ENCODE peak calls at places on chromosome 17, in four cellular contexts. X, D, Q and S are unnamed samples.

GRCh38 chr17:17322516-17323510 is 19.6 kb downstream of the NT5M start:
- DNase-seq in X (no peak), D (no peak), Q (no peak), S (no peak)

GRCh38 chr17:29151567-29151966 is 28.6 kb downstream of the MYO18A start:
- DNase-seq in X (peak; percentile 73), D (no peak), Q (peak; percentile 51), S (peak; percentile 60)

GRCh38 chr17:48747445-48748363 is 19.2 kb upstream of the HOXB13 start:
- DNase-seq in X (no peak), D (no peak), Q (no peak), S (no peak)

GRCh38 chr17:45406107-45406506 is 26.6 kb downstream of the ARHGAP27 start:
- DNase-seq in X (no peak), D (no peak), Q (no peak), S (no peak)

GRCh38 chr17:48198950-48199541 is 91.5 kb downstream of the SNX11 start:
- DNase-seq in X (no peak), D (no peak), Q (no peak), S (no peak)

GRCh38 chr17:56913000-56913866 is 616 bp downstream of the TRIM25 start:
- DNase-seq in X (no peak), D (peak; percentile 21), Q (peak; percentile 24), S (no peak)

GRCh38 chr17:3886776-3887175 is 6.1 kb downstream of the CAMKK1 start:
- DNase-seq in X (no peak), D (no peak), Q (no peak), S (no peak)

GRCh38 chr17:44235583-44235936 is 16.1 kb upstream of the UBTF start:
- DNase-seq in X (peak; percentile 73), D (no peak), Q (no peak), S (peak; percentile 79)

GRCh38 chr17:9218068-9218635 is 196.8 kb downstream of the NTN1 start:
- DNase-seq in X (no peak), D (no peak), Q (no peak), S (no peak)

GRCh38 chr17:76371656-76372628 is 12.5 kb upstream of the SPHK1 start:
- DNase-seq in X (peak; percentile 100), D (peak; percentile 95), Q (no peak), S (peak; percentile 87)

GRCh38 chr17:76631821-76632565 is 11.6 kb downstream of the ST6GALNAC1 start:
- DNase-seq in X (peak; percentile 28), D (no peak), Q (no peak), S (no peak)

GRCh38 chr17:40326832-40327199 is 17.8 kb downstream of the RARA start:
- DNase-seq in X (no peak), D (no peak), Q (no peak), S (no peak)

GRCh38 chr17:46020023-46020735 is 21.1 kb downstream of the STH start:
- DNase-seq in X (no peak), D (no peak), Q (no peak), S (no peak)

GRCh38 chr17:63258785-63259184 is 187.3 kb downstream of the CYB561 start:
- DNase-seq in X (no peak), D (no peak), Q (no peak), S (no peak)

GRCh38 chr17:47708864-47709541 is 15.0 kb downstream of the TBKBP1 start:
- DNase-seq in X (peak; percentile 31), D (no peak), Q (no peak), S (no peak)

GRCh38 chr17:76720941-76721340 is 5.5 kb downstream of the JMJD6 start:
- DNase-seq in X (no peak), D (no peak), Q (no peak), S (no peak)

GRCh38 chr17:70078994-70079531 is 4.0 kb downstream of the KCNJ16 start:
- DNase-seq in X (no peak), D (no peak), Q (no peak), S (no peak)
- H3K9me3 ChIP-seq in X (no peaks in the 10 kb centered on the region), D (no peaks in the 10 kb centered on the region), Q (no peaks in the 10 kb centered on the region), S (no peaks in the 10 kb centered on the region)

DNA sequence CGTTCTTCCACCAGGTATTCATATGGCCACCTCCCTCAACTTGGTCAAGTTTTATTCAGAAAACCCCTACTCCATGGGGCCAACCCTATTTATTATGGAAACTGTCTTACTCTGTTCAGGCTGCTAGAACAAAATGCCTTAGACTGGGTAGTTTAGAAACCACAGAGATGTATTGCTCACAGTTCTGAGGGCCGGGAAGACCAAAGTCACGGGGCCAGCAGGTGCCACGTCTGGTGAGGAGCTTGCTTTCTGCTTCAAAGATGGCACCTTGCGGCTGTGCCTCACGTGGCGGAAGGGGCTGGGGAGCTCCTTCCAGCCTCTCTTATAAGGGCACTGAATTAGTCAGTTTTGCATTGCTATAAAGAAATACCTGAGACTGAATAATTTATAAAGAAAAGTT is 74.3 kb downstream of the AXIN2 start:
- DNase-seq in X (no peak), D (no peak), Q (no peak), S (no peak)
- H3K9me1 ChIP-seq in X (no peaks in the 10 kb centered on the region), D (no peaks in the 10 kb centered on the region), Q (no peaks in the 10 kb centered on the region), S (no peaks in the 10 kb centered on the region)

GRCh38 chr17:35161281-35161761 is 13.7 kb downstream of the UNC45B start:
- DNase-seq in X (no peak), D (no peak), Q (no peak), S (no peak)
- H3K4me1 ChIP-seq in X (no peaks in the 10 kb centered on the region), D (no peaks in the 10 kb centered on the region), Q (no peaks in the 10 kb centered on the region), S (peaks cover 31% of the 10 kb centered on the region)

DNA sequence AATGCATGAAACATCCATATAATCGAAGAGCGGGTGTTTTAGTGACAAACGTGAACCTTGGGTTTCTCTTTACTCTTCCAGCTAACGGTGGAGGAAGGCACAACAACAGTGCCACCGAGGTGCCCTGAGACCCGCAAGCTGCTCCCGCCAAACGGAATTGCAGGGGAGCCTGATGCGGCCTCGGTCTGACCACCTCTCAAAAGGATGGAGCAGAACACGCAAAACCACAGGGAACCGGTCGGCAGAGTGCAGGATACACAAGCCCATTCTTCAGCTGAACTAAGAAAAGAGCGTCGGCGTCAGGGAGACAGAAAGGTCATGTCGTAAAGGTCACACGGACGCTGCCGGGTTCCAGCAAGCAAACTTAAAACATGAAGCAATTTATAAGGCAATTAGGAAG is 109.5 kb upstream of the ZNF750 start:
- DNase-seq in X (no peak), D (no peak), Q (no peak), S (no peak)
- H3K9me3 ChIP-seq in X (peaks cover 57% of the 10 kb centered on the region), D (no peaks in the 10 kb centered on the region), Q (peaks cover 13% of the 10 kb centered on the region), S (peaks cover 13% of the 10 kb centered on the region)

GRCh38 chr17:75032896-75033294 is 13.9 kb downstream of the ATP5PD start:
- DNase-seq in X (no peak), D (peak; percentile 49), Q (no peak), S (no peak)
- H3K9me1 ChIP-seq in X (peaks cover 13% of the 10 kb centered on the region), D (no peaks in the 10 kb centered on the region), Q (no peaks in the 10 kb centered on the region), S (no peaks in the 10 kb centered on the region)

GRCh38 chr17:78364436-78365281 is 4.8 kb upstream of the SOCS3 start:
- DNase-seq in X (no peak), D (no peak), Q (peak; percentile 41), S (no peak)
- H3K4me1 ChIP-seq in X (peaks cover 13% of the 10 kb centered on the region), D (peaks cover 14% of the 10 kb centered on the region), Q (peaks cover 11% of the 10 kb centered on the region), S (peaks cover 4% of the 10 kb centered on the region)

GRCh38 chr17:5183410-5183793 is 8.3 kb downstream of the ZNF594 start:
- DNase-seq in X (no peak), D (no peak), Q (no peak), S (no peak)

GRCh38 chr17:5184284-5184683 is 7.4 kb downstream of the ZNF594 start:
- DNase-seq in X (no peak), D (no peak), Q (no peak), S (no peak)

GRCh38 chr17:5181509-5182305 is 10.0 kb downstream of the ZNF594 start:
- DNase-seq in X (no peak), D (no peak), Q (no peak), S (no peak)

GRCh38 chr17:5182597-5183409 is 8.9 kb downstream of the ZNF594 start:
- DNase-seq in X (no peak), D (no peak), Q (no peak), S (no peak)

DNA sequence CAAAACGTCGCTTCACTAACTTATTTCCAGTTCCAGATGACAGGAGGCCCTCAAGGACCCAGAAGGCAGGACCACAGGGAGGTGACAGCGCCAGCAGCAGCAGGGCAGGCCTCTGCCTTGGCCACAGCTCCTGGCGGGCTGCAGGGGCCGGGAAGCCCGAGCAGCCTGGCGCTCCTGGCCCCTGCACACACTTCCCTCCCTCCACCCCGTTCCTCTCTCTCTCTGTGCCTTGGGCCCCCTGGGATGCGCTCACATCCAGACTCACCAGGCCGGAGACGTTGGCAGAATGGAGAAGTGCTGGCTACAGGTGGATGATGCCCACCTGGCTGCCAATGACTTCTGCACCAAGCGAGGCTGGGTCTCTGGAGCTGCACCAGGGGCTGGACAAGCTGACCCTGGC is 12.7 kb downstream of the ZNF594 start:
- DNase-seq in X (no peak), D (no peak), Q (no peak), S (no peak)
- H3K9me3 ChIP-seq in X (peaks cover 59% of the 10 kb centered on the region), D (peaks cover 26% of the 10 kb centered on the region), Q (peaks cover 25% of the 10 kb centered on the region), S (peaks cover 40% of the 10 kb centered on the region)

DNA sequence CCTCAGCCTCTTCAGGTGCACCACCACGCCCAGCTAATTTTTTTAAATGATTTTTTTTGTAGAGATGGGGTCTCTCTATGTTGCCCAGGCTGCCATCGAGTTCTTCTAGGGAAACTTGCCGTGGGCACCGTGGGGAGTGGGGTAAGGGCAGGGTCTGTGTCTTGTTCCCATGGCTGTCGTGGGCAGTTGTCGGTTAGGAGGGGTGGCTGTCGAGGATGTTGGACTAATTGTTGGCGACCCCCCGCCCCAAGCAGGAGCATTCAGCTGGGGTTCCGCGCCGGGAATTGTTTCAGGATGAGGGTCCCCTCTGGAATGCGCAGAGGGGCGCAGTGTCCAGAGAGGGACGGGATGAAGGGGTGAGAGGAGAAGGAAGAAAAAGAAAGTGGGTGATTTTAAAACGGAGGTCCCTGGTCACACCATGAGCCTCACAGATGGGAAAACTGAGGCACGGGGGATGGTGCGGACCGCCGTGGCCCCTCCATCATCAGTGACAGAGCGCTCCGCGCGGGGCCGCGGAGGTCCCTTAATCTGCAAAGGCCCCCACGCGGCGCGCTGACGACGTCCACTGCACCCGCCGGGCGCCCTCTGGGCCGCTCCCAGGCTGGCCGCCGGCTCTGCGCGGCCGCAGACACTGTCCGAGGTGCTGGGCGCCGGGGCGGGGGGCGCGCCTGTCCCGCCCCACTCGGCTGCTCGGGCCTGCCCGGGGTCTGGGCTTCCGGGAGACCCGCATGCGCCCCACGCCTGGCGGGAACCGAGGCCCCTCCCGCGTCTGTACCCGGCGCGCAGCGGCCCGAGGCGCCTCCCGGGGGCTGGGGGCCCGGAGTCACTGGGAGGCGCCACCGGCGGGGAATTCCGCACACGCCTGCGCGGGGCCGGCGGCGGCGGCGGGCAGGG is 763 bp upstream of the RNF213 start:
- DNase-seq in X (peak; percentile 65), D (peak; percentile 66), Q (peak; percentile 92), S (no peak)
- H3K9me1 ChIP-seq in X (peaks cover 3% of the 10 kb centered on the region), D (no peaks in the 10 kb centered on the region), Q (no peaks in the 10 kb centered on the region), S (no peaks in the 10 kb centered on the region)